ENCODE peak calls at places on chromosome X, in nine cellular contexts. J, L, T, I, U, A, F, O and X are unnamed samples.

GRCh38 chrX:34612036-34612435 is 45.0 kb downstream of the TMEM47 start:
- DNase-seq in F (no peak), L (no peak), J (no peak), T (no peak), U (no peak), I (no peak), O (no peak), A (no peak), X (peak; percentile 1)

GRCh38 chrX:54181196-54181953 is 1.7 kb downstream of the FAM120C start:
- DNase-seq in I (no peak), U (no peak), A (peak; percentile 7), J (peak; percentile 14), L (no peak), T (no peak), O (no peak), F (no peak), X (no peak)

GRCh38 chrX:148043456-148043855 is 62.3 kb downstream of the FMR1NB start:
- DNase-seq in U (no peak), T (no peak), F (no peak), J (no peak), L (no peak), O (no peak), I (no peak), A (no peak), X (no peak)

GRCh38 chrX:8341814-8342590 is 122.6 kb upstream of the VCX3B start:
- DNase-seq in I (no peak), U (no peak), T (no peak), A (no peak), L (no peak), O (no peak), J (no peak), F (no peak), X (no peak)

GRCh38 chrX:115174548-115174947 is 14.7 kb upstream of the RBMXL3 start:
- DNase-seq in A (no peak), F (no peak), O (no peak), J (peak; percentile 29), T (no peak), I (no peak), L (no peak), U (no peak), X (no peak)

GRCh38 chrX:101108293-101108692 is 10.3 kb downstream of the CENPI start:
- DNase-seq in O (no peak), F (no peak), J (peak; percentile 79), U (no peak), A (no peak), L (no peak), I (no peak), T (no peak), X (no peak)

GRCh38 chrX:119735467-119735866 is 22.9 kb upstream of the SOWAHD start:
- DNase-seq in I (no peak), T (no peak), L (no peak), O (peak; percentile 43), U (no peak), F (no peak), A (no peak), J (no peak), X (peak; percentile 81)

GRCh38 chrX:110026099-110026844 is 23.4 kb downstream of the TMEM164 start:
- DNase-seq in J (no peak), L (no peak), A (no peak), O (no peak), U (no peak), I (peak; percentile 11), T (no peak), F (no peak), X (no peak)

GRCh38 chrX:79259073-79259689 is 108.0 kb downstream of the ITM2A start:
- DNase-seq in U (no peak), O (no peak), T (no peak), I (no peak), F (no peak), A (no peak), L (no peak), J (no peak), X (no peak)

GRCh38 chrX:368811-369562 is 17.7 kb downstream of the PPP2R3B start:
- DNase-seq in I (no peak), U (no peak), J (peak; percentile 28), T (no peak), L (no peak), F (no peak), O (no peak), A (no peak), X (peak; percentile 54)

GRCh38 chrX:111375747-111376146 is 36.2 kb downstream of the DCX start:
- DNase-seq in O (peak; percentile 25), I (no peak), U (no peak), F (no peak), L (no peak), J (no peak), A (no peak), T (no peak), X (peak; percentile 66)

GRCh38 chrX:20361081-20361889 is 94.6 kb upstream of the RPS6KA3 start:
- DNase-seq in O (no peak), L (no peak), A (no peak), I (no peak), F (no peak), J (peak; percentile 54), T (no peak), U (no peak), X (no peak)

GRCh38 chrX:12080265-12080664 is 58.0 kb upstream of the FRMPD4 start:
- DNase-seq in T (no peak), L (no peak), U (peak; percentile 7), I (peak; percentile 53), A (no peak), J (peak; percentile 48), O (peak; percentile 3), F (no peak), X (peak; percentile 47)

GRCh38 chrX:37603938-37604409 is 32.5 kb downstream of the LANCL3 start:
- DNase-seq in L (no peak), J (no peak), U (peak; percentile 32), F (no peak), A (no peak), T (no peak), O (no peak), I (no peak), X (no peak)

GRCh38 chrX:49695276-49696180 is at the start of gene PAGE1:
- DNase-seq in T (no peak), F (no peak), A (no peak), O (no peak), J (no peak), I (no peak), L (no peak), U (no peak), X (no peak)

GRCh38 chrX:13658602-13659001 is 5.7 kb downstream of the TCEANC start:
- DNase-seq in T (no peak), O (no peak), I (peak; percentile 21), U (peak; percentile 67), A (no peak), J (peak; percentile 42), L (no peak), F (no peak), X (peak; percentile 65)

GRCh38 chrX:48514126-48514806 is 5.5 kb downstream of the PORCN start:
- DNase-seq in F (no peak), I (no peak), T (no peak), O (no peak), J (no peak), A (no peak), U (no peak), L (no peak), X (no peak)

GRCh38 chrX:42694260-42694815 is 83.6 kb downstream of the PPP1R2C start:
- DNase-seq in J (peak; percentile 2), L (no peak), O (no peak), U (no peak), A (peak; percentile 1), T (no peak), F (no peak), I (no peak), X (no peak)

GRCh38 chrX:155213731-155214130 is 2.5 kb upstream of the VBP1 start:
- DNase-seq in I (no peak), U (no peak), F (no peak), T (no peak), O (no peak), A (no peak), L (no peak), J (no peak), X (no peak)

GRCh38 chrX:3960952-3961351 is 247.5 kb upstream of the PRKX start:
- DNase-seq in U (no peak), L (no peak), A (no peak), J (no peak), O (no peak), F (no peak), T (no peak), I (no peak), X (no peak)

GRCh38 chrX:119981286-119982070 is 37.9 kb upstream of the NKAP start:
- DNase-seq in I (peak; percentile 72), A (no peak), T (no peak), F (no peak), U (peak; percentile 49), O (peak; percentile 33), J (peak; percentile 22), L (no peak), X (peak; percentile 78)

GRCh38 chrX:27964432-27964831 is 16.8 kb downstream of the DCAF8L1 start:
- DNase-seq in L (no peak), I (no peak), J (no peak), O (no peak), F (no peak), A (no peak), U (no peak), T (no peak), X (no peak)